ENCODE peak calls at places on chromosomes 6 and 20, in six cellular contexts. One of them, this sample, is unnamed.

GRCh38 chr6:14113951-14114350 is 3.6 kb upstream of the CD83 start:
- DNase-seq in neural crest cell: no peak
- DNase-seq in sigmoid colon: no peak
- DNase-seq in AG10803: no peak
- DNase-seq in right lobe of liver: no peak
- DNase-seq in left lung: no peak
- DNase-seq in this sample: no peak

GRCh38 chr6:109325400-109325801 is 56.9 kb downstream of the CD164 start:
- DNase-seq in right lobe of liver: no peak
- DNase-seq in left lung: no peak
- DNase-seq in sigmoid colon: no peak
- DNase-seq in neural crest cell: no peak
- DNase-seq in AG10803: no peak
- DNase-seq in this sample: no peak

GRCh38 chr6:14053776-14054175 is 63.8 kb upstream of the CD83 start:
- DNase-seq in left lung: no peak
- DNase-seq in neural crest cell: no peak
- DNase-seq in sigmoid colon: no peak
- DNase-seq in right lobe of liver: no peak
- DNase-seq in AG10803: no peak
- DNase-seq in this sample: no peak

GRCh38 chr6:138517635-138518034 is 18.3 kb upstream of the NHSL1 start:
- DNase-seq in neural crest cell: no peak
- DNase-seq in AG10803: peak; percentile 46
- DNase-seq in sigmoid colon: no peak
- DNase-seq in right lobe of liver: peak; percentile 65
- DNase-seq in left lung: peak; percentile 48
- DNase-seq in this sample: peak; percentile 55

GRCh38 chr6:45299096-45299581 is 29.0 kb upstream of the RUNX2 start:
- DNase-seq in sigmoid colon: no peak
- DNase-seq in neural crest cell: no peak
- DNase-seq in AG10803: no peak
- DNase-seq in right lobe of liver: no peak
- DNase-seq in left lung: no peak
- DNase-seq in this sample: no peak

GRCh38 chr20:32509639-32510066 is 75.5 kb downstream of the NOL4L start:
- DNase-seq in neural crest cell: no peak
- DNase-seq in AG10803: no peak
- DNase-seq in left lung: peak; percentile 26
- DNase-seq in sigmoid colon: no peak
- DNase-seq in right lobe of liver: peak; percentile 35
- DNase-seq in this sample: no peak

GRCh38 chr6:77015350-77015749 is 447.9 kb downstream of the HTR1B start:
- DNase-seq in AG10803: peak; percentile 63
- DNase-seq in neural crest cell: no peak
- DNase-seq in right lobe of liver: no peak
- DNase-seq in left lung: no peak
- DNase-seq in sigmoid colon: no peak
- DNase-seq in this sample: no peak

GRCh38 chr20:1171461-1172093 is 13.2 kb downstream of the TMEM74B start:
- DNase-seq in sigmoid colon: no peak
- DNase-seq in neural crest cell: peak; percentile 46
- DNase-seq in AG10803: peak; percentile 13
- DNase-seq in right lobe of liver: no peak
- DNase-seq in left lung: no peak
- DNase-seq in this sample: no peak

GRCh38 chr6:157034433-157035230 is 257.5 kb downstream of the ARID1B start:
- DNase-seq in AG10803: peak; percentile 66
- DNase-seq in right lobe of liver: no peak
- DNase-seq in neural crest cell: no peak
- DNase-seq in sigmoid colon: no peak
- DNase-seq in left lung: no peak
- DNase-seq in this sample: no peak

GRCh38 chr6:105789935-105790334 is 296.2 kb upstream of the PRDM1 start:
- DNase-seq in sigmoid colon: no peak
- DNase-seq in left lung: no peak
- DNase-seq in right lobe of liver: no peak
- DNase-seq in neural crest cell: no peak
- DNase-seq in AG10803: no peak
- DNase-seq in this sample: no peak

GRCh38 chr6:62039602-62040001 is 246.4 kb downstream of the KHDRBS2 start:
- DNase-seq in AG10803: no peak
- DNase-seq in right lobe of liver: no peak
- DNase-seq in sigmoid colon: no peak
- DNase-seq in neural crest cell: no peak
- DNase-seq in left lung: no peak
- DNase-seq in this sample: no peak

GRCh38 chr20:41050361-41051019 is 21.9 kb downstream of the TOP1 start:
- DNase-seq in AG10803: peak; percentile 79
- DNase-seq in right lobe of liver: no peak
- DNase-seq in sigmoid colon: no peak
- DNase-seq in left lung: no peak
- DNase-seq in neural crest cell: no peak
- DNase-seq in this sample: no peak

GRCh38 chr20:36773123-36773547 is 428 bp downstream of the DSN1 start:
- DNase-seq in sigmoid colon: no peak
- DNase-seq in left lung: no peak
- DNase-seq in right lobe of liver: no peak
- DNase-seq in AG10803: no peak
- DNase-seq in neural crest cell: no peak
- DNase-seq in this sample: no peak

GRCh38 chr6:39849764-39850163 is 57.6 kb downstream of the DAAM2 start:
- DNase-seq in AG10803: peak; percentile 30
- DNase-seq in left lung: no peak
- DNase-seq in right lobe of liver: no peak
- DNase-seq in neural crest cell: no peak
- DNase-seq in sigmoid colon: peak; percentile 37
- DNase-seq in this sample: no peak

GRCh38 chr6:53938810-53939209 is 144.0 kb downstream of the LRRC1 start:
- DNase-seq in left lung: no peak
- DNase-seq in sigmoid colon: no peak
- DNase-seq in AG10803: peak; percentile 51
- DNase-seq in neural crest cell: no peak
- DNase-seq in right lobe of liver: no peak
- DNase-seq in this sample: no peak

GRCh38 chr6:134678436-134678889 is 271.4 kb downstream of the ALDH8A1 start:
- DNase-seq in sigmoid colon: no peak
- DNase-seq in left lung: no peak
- DNase-seq in AG10803: no peak
- DNase-seq in right lobe of liver: peak; percentile 58
- DNase-seq in neural crest cell: no peak
- DNase-seq in this sample: no peak

GRCh38 chr20:31680286-31681127 is 42.2 kb downstream of the BCL2L1 start:
- DNase-seq in AG10803: no peak
- DNase-seq in neural crest cell: no peak
- DNase-seq in right lobe of liver: no peak
- DNase-seq in left lung: no peak
- DNase-seq in sigmoid colon: no peak
- DNase-seq in this sample: peak; percentile 3

GRCh38 chr6:154921482-154921881 is 73.6 kb upstream of the TIAM2 start:
- DNase-seq in AG10803: no peak
- DNase-seq in sigmoid colon: peak; percentile 44
- DNase-seq in right lobe of liver: no peak
- DNase-seq in neural crest cell: no peak
- DNase-seq in left lung: no peak
- DNase-seq in this sample: no peak

GRCh38 chr6:70709826-70710225 is 42.1 kb downstream of the SMAP1 start:
- DNase-seq in sigmoid colon: no peak
- DNase-seq in right lobe of liver: no peak
- DNase-seq in AG10803: peak; percentile 66
- DNase-seq in neural crest cell: no peak
- DNase-seq in left lung: no peak
- DNase-seq in this sample: no peak

GRCh38 chr20:49384437-49385434 is 97.7 kb downstream of the KCNB1 start:
- DNase-seq in AG10803: peak; percentile 35
- DNase-seq in right lobe of liver: peak; percentile 71
- DNase-seq in sigmoid colon: peak; percentile 83
- DNase-seq in neural crest cell: peak; percentile 95
- DNase-seq in left lung: peak; percentile 46
- DNase-seq in this sample: no peak
- TF ChIP-seq CTCF in AG10803: peak; percentile 66
- TF ChIP-seq CTCF in right lobe of liver: peak; percentile 57
- TF ChIP-seq CTCF in sigmoid colon: peak; percentile 58
- TF ChIP-seq CTCF in neural crest cell: peak; percentile 78
- TF ChIP-seq CTCF in left lung: peak; percentile 63
- TF ChIP-seq CTCF in this sample: peak; percentile 83

GRCh38 chr6:168117942-168118341 is 38.9 kb upstream of the FRMD1 start:
- DNase-seq in sigmoid colon: no peak
- DNase-seq in AG10803: no peak
- DNase-seq in neural crest cell: no peak
- DNase-seq in right lobe of liver: no peak
- DNase-seq in left lung: no peak
- DNase-seq in this sample: no peak
- TF ChIP-seq CTCF in sigmoid colon: no peak
- TF ChIP-seq CTCF in AG10803: peak; percentile 33
- TF ChIP-seq CTCF in neural crest cell: peak; percentile 46
- TF ChIP-seq CTCF in right lobe of liver: peak; percentile 15
- TF ChIP-seq CTCF in left lung: peak; percentile 18
- TF ChIP-seq CTCF in this sample: no peak

DNA sequence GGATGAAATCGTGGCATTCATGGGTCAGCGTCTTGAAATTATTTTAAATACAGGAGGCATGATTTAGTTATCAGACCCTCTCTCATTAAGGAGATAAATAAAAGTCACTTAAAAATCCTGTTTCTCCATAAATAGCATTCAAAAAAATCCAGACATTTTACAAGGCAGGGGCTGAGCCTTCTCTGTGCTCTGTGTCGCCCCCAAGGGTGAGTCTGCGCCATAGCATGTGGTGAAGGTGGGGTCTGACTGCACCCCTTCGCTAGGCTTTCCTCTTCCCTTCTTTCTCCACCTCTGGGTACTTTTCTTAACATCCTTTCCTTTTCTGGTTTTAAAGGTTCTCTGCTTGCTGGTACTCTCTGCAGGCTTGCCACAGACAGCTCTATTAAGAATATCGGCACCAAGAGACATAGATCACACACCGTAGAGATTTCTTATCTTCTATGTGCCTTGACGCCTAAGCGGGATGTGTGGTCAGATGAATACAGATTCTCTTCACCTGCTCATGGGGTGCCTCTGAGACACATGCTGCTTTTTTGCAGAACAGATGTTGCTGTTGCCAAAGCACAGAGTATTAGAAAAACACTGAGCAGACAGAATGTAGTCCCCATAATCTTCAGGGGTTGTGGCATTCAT is 20.1 kb upstream of the FAM209A start:
- DNase-seq in right lobe of liver: no peak
- DNase-seq in left lung: no peak
- DNase-seq in neural crest cell: peak; percentile 6
- DNase-seq in sigmoid colon: no peak
- DNase-seq in AG10803: no peak
- DNase-seq in this sample: no peak
- TF ChIP-seq CTCF in right lobe of liver: peak; percentile 24
- TF ChIP-seq CTCF in left lung: no peak
- TF ChIP-seq CTCF in neural crest cell: peak; percentile 60
- TF ChIP-seq CTCF in sigmoid colon: no peak
- TF ChIP-seq CTCF in AG10803: peak; percentile 50
- TF ChIP-seq CTCF in this sample: peak; percentile 71

GRCh38 chr20:39823239-39823638 is 861.1 kb downstream of the DHX35 start:
- DNase-seq in sigmoid colon: no peak
- DNase-seq in neural crest cell: no peak
- DNase-seq in right lobe of liver: no peak
- DNase-seq in left lung: no peak
- DNase-seq in AG10803: peak; percentile 93
- DNase-seq in this sample: no peak
- TF ChIP-seq CTCF in sigmoid colon: no peak
- TF ChIP-seq CTCF in neural crest cell: no peak
- TF ChIP-seq CTCF in right lobe of liver: no peak
- TF ChIP-seq CTCF in left lung: no peak
- TF ChIP-seq CTCF in AG10803: peak; percentile 29
- TF ChIP-seq CTCF in this sample: no peak

DNA sequence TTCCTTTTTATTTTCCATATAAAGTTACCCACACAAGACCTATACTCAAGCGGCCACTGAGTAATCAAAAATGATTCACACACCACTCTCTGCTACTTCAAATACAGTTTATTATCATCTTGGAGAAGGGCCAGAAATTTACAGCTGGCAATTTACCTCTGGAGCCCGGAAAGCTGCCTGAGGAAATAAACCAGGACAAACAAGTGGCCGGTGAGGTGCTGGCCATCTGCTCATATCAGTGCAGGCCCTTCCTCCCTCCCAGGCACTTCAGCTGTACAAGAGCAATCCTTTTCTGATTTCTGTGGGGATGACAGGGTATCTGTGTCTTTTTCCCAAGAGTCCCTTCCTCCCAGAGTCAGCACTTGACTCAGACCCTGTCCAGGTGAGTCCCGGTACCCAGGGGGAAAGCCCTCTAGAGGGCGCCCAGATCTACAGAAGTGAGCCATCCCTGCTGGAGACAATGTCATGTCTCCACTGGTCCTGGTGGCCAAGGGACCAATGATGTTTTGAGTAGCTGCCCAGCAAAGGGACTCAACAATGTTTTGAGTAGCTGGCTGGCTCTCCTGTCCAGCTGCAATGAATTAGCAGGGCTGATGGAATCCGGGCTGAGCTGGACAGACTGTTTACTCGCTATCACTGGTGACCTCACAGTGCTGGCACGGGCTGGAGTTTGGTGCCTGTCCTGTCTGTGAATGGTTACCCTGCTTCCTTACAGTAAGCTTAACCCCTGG is 23.6 kb downstream of the LRP11 start:
- DNase-seq in left lung: peak; percentile 69
- DNase-seq in sigmoid colon: peak; percentile 81
- DNase-seq in neural crest cell: no peak
- DNase-seq in right lobe of liver: peak; percentile 77
- DNase-seq in AG10803: peak; percentile 90
- DNase-seq in this sample: no peak
- TF ChIP-seq CTCF in left lung: peak; percentile 44
- TF ChIP-seq CTCF in sigmoid colon: peak; percentile 37
- TF ChIP-seq CTCF in neural crest cell: peak; percentile 63
- TF ChIP-seq CTCF in right lobe of liver: peak; percentile 57
- TF ChIP-seq CTCF in AG10803: peak; percentile 55
- TF ChIP-seq CTCF in this sample: peak; percentile 32

GRCh38 chr20:38842017-38842416 is 36.5 kb downstream of the PPP1R16B start:
- DNase-seq in neural crest cell: no peak
- DNase-seq in AG10803: no peak
- DNase-seq in left lung: no peak
- DNase-seq in sigmoid colon: no peak
- DNase-seq in right lobe of liver: no peak
- DNase-seq in this sample: no peak

GRCh38 chr20:38840053-38840893 is 34.8 kb downstream of the PPP1R16B start:
- DNase-seq in AG10803: peak; percentile 3
- DNase-seq in right lobe of liver: no peak
- DNase-seq in neural crest cell: no peak
- DNase-seq in left lung: no peak
- DNase-seq in sigmoid colon: no peak
- DNase-seq in this sample: no peak

GRCh38 chr20:38841570-38841969 is 36.1 kb downstream of the PPP1R16B start:
- DNase-seq in neural crest cell: no peak
- DNase-seq in right lobe of liver: no peak
- DNase-seq in sigmoid colon: no peak
- DNase-seq in left lung: no peak
- DNase-seq in AG10803: no peak
- DNase-seq in this sample: no peak

GRCh38 chr20:38839563-38839962 is 34.1 kb downstream of the PPP1R16B start:
- DNase-seq in left lung: no peak
- DNase-seq in AG10803: no peak
- DNase-seq in right lobe of liver: no peak
- DNase-seq in neural crest cell: no peak
- DNase-seq in sigmoid colon: no peak
- DNase-seq in this sample: no peak

GRCh38 chr20:38840894-38841470 is 35.5 kb downstream of the PPP1R16B start:
- DNase-seq in left lung: no peak
- DNase-seq in AG10803: no peak
- DNase-seq in sigmoid colon: no peak
- DNase-seq in neural crest cell: no peak
- DNase-seq in right lobe of liver: no peak
- DNase-seq in this sample: no peak
- TF ChIP-seq CTCF in left lung: no peak
- TF ChIP-seq CTCF in AG10803: no peak
- TF ChIP-seq CTCF in sigmoid colon: no peak
- TF ChIP-seq CTCF in neural crest cell: no peak
- TF ChIP-seq CTCF in right lobe of liver: no peak
- TF ChIP-seq CTCF in this sample: no peak